ENCODE peak calls at places on chromosomes 7 and 10, in eight cellular contexts. U is PC-9, I is IMR-90, S is PC-3, Q is HCT116, Y is GM23248, B is GM23338, D is HepG2. R is an unnamed sample. For H4K20me1 and H3K36me3, the result is how much of the 10 kb centered on the place peaks cover.

GRCh38 chr7:147775564-147775963 is 815.0 kb upstream of the C7orf33 start:
- DNase-seq in U (no peak), S (no peak), Q (no peak), Y (no peak), D (no peak), I (no peak), B (no peak), R (no peak)

GRCh38 chr7:33287738-33288137 is 158.4 kb downstream of the BBS9 start:
- DNase-seq in Q (no peak), D (no peak), Y (no peak), U (no peak), B (no peak), I (no peak), S (no peak), R (peak)

GRCh38 chr7:47501406-47501805 is 80.5 kb downstream of the TNS3 start:
- DNase-seq in I (peak), B (no peak), U (no peak), Q (no peak), S (no peak), Y (peak), D (no peak), R (no peak)

GRCh38 chr7:121610243-121610642 is 214.1 kb upstream of the FAM3C start:
- DNase-seq in I (no peak), Q (no peak), S (no peak), Y (no peak), B (no peak), U (no peak), D (no peak), R (no peak)

GRCh38 chr10:79090134-79090803 is 21.5 kb downstream of the ZMIZ1 start:
- DNase-seq in U (no peak), B (no peak), D (no peak), Q (no peak), I (peak), Y (no peak), S (peak), R (no peak)

GRCh38 chr10:73647211-73647874 is 6.1 kb upstream of the MYOZ1 start:
- DNase-seq in D (no peak), S (no peak), Y (peak), Q (no peak), U (no peak), B (peak), I (no peak), R (no peak)

GRCh38 chr10:48551796-48552591 is 52.9 kb downstream of the ARHGAP22 start:
- DNase-seq in Y (peak), D (no peak), S (peak), U (no peak), I (peak), Q (peak), B (peak), R (peak)

GRCh38 chr7:18361756-18362155 is 133.8 kb upstream of the HDAC9 start:
- DNase-seq in I (no peak), B (peak), U (no peak), S (peak), Q (no peak), Y (peak), D (no peak), R (no peak)

GRCh38 chr7:144937199-144937598 is 101.3 kb upstream of the TPK1 start:
- DNase-seq in I (no peak), D (no peak), Q (no peak), Y (no peak), U (no peak), B (no peak), S (no peak), R (no peak)

GRCh38 chr7:5711419-5711818 is 70.0 kb downstream of the RNF216 start:
- DNase-seq in U (no peak), S (no peak), Q (no peak), B (peak), I (no peak), Y (no peak), D (no peak), R (no peak)

GRCh38 chr7:31744294-31744874 is 57.4 kb downstream of the PPP1R17 start:
- DNase-seq in Q (peak), B (peak), D (peak), U (peak), I (peak), S (peak), Y (peak), R (peak)

GRCh38 chr7:112821345-112821744 is 31.2 kb upstream of the TMEM168 start:
- DNase-seq in U (no peak), Q (no peak), B (no peak), I (no peak), S (no peak), D (no peak), Y (no peak), R (no peak)

GRCh38 chr7:77181739-77182138 is 17.9 kb downstream of the FGL2 start:
- DNase-seq in B (no peak), D (peak), I (no peak), U (no peak), Y (no peak), S (no peak), Q (no peak), R (no peak)

GRCh38 chr10:132961864-132962622 is 19.7 kb upstream of the CFAP46 start:
- DNase-seq in S (peak), U (no peak), I (peak), B (peak), Q (no peak), D (peak), Y (peak), R (peak)

GRCh38 chr7:117038408-117038807 is 85.1 kb downstream of the ST7 start:
- DNase-seq in Y (no peak), S (no peak), Q (no peak), U (no peak), B (no peak), D (no peak), I (no peak), R (no peak)

GRCh38 chr7:117034851-117035462 is 81.7 kb downstream of the ST7 start:
- DNase-seq in D (no peak), B (no peak), Y (no peak), U (no peak), I (peak), S (no peak), Q (no peak), R (no peak)

GRCh38 chr7:117035463-117035862 is 82.2 kb downstream of the ST7 start:
- DNase-seq in Q (no peak), Y (no peak), I (no peak), D (no peak), S (no peak), U (no peak), B (no peak), R (no peak)

GRCh38 chr7:117036836-117037235 is 83.5 kb downstream of the ST7 start:
- DNase-seq in B (peak), Y (no peak), D (no peak), S (no peak), Q (no peak), U (no peak), I (no peak), R (no peak)

GRCh38 chr7:117036034-117036669 is 82.9 kb downstream of the ST7 start:
- DNase-seq in I (no peak), S (no peak), Y (no peak), D (no peak), Q (no peak), U (no peak), B (no peak), R (no peak)
- H4K20me1 ChIP-seq in I (under half), S (under half), Y (under half), D (under half), Q (under half), U (under half), B (under half), R (under half)

DNA sequence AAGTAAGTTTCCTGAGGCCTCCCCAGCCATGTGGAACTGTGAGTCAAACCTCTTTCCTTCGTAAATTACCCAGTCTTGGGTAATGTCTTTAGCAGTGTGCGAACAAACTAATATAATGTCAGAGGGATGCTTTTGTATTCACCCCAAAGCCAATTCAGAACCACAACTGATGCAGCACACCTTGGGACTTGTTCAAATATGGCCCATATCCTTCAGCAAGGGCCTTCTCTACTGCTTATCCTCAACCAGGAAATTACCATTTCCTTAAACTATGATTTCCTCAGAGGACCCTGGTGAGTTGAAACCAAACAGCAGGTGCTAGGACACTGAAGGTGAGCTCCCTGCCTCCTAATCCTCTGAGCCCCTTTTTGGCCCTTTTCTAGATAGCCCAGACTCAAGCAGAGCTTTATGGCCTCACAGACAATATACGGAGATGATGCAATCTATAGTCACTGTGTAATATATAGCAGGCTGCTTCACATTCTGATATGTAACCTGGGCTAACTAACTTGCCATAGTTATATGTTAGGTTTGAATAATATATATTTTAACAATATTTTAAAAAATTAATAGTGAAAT is 15.2 kb downstream of the SRI start:
- DNase-seq in I (no peak), D (no peak), S (no peak), Y (no peak), U (no peak), B (no peak), Q (no peak), R (no peak)
- H3K36me3 ChIP-seq in I (under half), D (under half), S (under half), Y (half or more), U (under half), B (under half), Q (under half), R (under half)

GRCh38 chr10:86362566-86363183 is 3.9 kb downstream of the GRID1 start:
- DNase-seq in Y (no peak), I (no peak), U (no peak), B (peak), Q (no peak), D (no peak), S (no peak), R (no peak)
- H3K4me3 ChIP-seq in Y (no peak), I (no peak), U (no peak), B (peak), Q (no peak), D (no peak), S (no peak), R (no peak)

DNA sequence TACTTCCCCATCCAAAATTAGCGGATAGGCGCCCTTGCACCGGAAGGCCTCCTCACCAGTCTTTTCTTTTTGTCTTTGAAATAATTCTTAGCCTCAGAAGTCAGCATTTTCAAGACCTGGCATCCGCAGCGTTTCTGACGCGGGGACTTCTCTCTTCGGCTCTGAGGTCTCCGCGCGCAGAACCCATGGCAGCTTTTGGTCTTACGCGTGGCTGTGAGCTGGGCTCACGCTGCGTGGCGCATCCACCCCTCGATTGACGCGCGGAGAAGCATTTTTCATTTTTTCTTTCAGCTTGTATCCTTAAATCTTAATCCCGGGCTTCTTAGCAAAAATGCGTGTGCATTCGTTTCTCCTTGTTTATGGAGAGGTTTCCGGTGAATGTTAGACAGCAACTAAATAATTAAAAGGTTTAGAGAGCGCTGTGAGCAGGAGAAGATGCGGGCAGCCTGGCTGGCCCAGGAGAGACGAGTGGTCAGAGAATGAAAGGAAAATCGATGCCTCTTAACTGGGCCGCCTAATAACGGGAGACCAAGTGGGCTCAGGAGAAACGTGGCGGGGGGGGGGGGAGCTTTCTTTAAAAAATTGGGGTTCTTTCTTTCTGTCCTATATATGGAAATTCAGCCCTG is 2.0 kb upstream of the GATA3 start:
- DNase-seq in Q (no peak), U (no peak), D (no peak), Y (no peak), B (no peak), I (no peak), S (no peak), R (peak)
- H4K20me1 ChIP-seq in Q (under half), U (under half), D (under half), Y (under half), B (under half), I (under half), S (under half), R (under half)

DNA sequence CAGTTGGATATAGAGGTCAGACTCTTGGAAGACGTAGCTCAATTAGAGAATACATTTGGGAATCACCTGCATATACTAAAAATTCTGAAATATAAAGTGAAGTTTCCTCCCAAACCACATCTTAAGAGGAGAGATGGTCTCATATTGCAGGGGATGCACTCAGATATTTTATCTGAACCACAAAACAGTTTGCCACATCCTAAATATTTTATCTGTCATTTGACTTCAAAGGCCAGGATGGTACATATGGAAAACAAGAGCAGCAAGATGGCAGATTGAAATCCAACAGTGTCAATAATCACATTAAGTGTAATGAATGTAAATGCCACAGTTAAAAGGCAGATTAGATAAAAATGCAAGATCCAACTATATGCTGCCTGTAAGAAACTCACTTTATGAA is 97.1 kb downstream of the GALNT11 start:
- DNase-seq in S (no peak), D (no peak), Y (no peak), I (no peak), B (no peak), Q (no peak), U (no peak), R (no peak)
- H3K36me3 ChIP-seq in S (half or more), D (under half), Y (half or more), I (under half), B (under half), Q (under half), U (under half), R (under half)